ENCODE peak calls at places on chromosomes 5 and 9, in ten cellular contexts. One of them, this sample, is unnamed.

GRCh38 chr5:99141534-99142135 is 212.8 kb upstream of the CHD1 start:
- DNase-seq in stromal cell of bone marrow: peak
- DNase-seq in stimulated activated naive CD4-positive, alpha-beta T cell: no peak
- DNase-seq in stomach: no peak
- DNase-seq in germinal center: no peak
- DNase-seq in Caki2: peak
- DNase-seq in EL: peak
- DNase-seq in OCI-LY7: no peak
- DNase-seq in stimulated activated CD4-positive, alpha-beta T cell treated with anti-CD3 and anti-CD28 coated beads, Interleukin-4, amount 100 ng/mL, for 4 hours: no peak
- DNase-seq in psoas muscle: no peak
- DNase-seq in this sample: no peak

GRCh38 chr5:168076561-168076991 is 214.9 kb upstream of the WWC1 start:
- DNase-seq in stromal cell of bone marrow: no peak
- DNase-seq in stimulated activated naive CD4-positive, alpha-beta T cell: no peak
- DNase-seq in stomach: no peak
- DNase-seq in germinal center: no peak
- DNase-seq in Caki2: no peak
- DNase-seq in EL: peak
- DNase-seq in OCI-LY7: no peak
- DNase-seq in stimulated activated CD4-positive, alpha-beta T cell treated with anti-CD3 and anti-CD28 coated beads, Interleukin-4, amount 100 ng/mL, for 4 hours: no peak
- DNase-seq in psoas muscle: peak
- DNase-seq in this sample: no peak

GRCh38 chr5:119336846-119337564 is 18.8 kb upstream of the TNFAIP8 start:
- DNase-seq in stromal cell of bone marrow: no peak
- DNase-seq in stimulated activated naive CD4-positive, alpha-beta T cell: no peak
- DNase-seq in stomach: no peak
- DNase-seq in germinal center: no peak
- DNase-seq in Caki2: no peak
- DNase-seq in EL: no peak
- DNase-seq in OCI-LY7: no peak
- DNase-seq in stimulated activated CD4-positive, alpha-beta T cell treated with anti-CD3 and anti-CD28 coated beads, Interleukin-4, amount 100 ng/mL, for 4 hours: no peak
- DNase-seq in psoas muscle: no peak
- DNase-seq in this sample: no peak

GRCh38 chr5:26282190-26282589 is 756.2 kb downstream of the CDH9 start:
- DNase-seq in stromal cell of bone marrow: no peak
- DNase-seq in stimulated activated naive CD4-positive, alpha-beta T cell: no peak
- DNase-seq in stomach: no peak
- DNase-seq in germinal center: no peak
- DNase-seq in Caki2: no peak
- DNase-seq in EL: no peak
- DNase-seq in OCI-LY7: no peak
- DNase-seq in stimulated activated CD4-positive, alpha-beta T cell treated with anti-CD3 and anti-CD28 coated beads, Interleukin-4, amount 100 ng/mL, for 4 hours: no peak
- DNase-seq in psoas muscle: no peak
- DNase-seq in this sample: no peak

GRCh38 chr9:78539904-78540303 is 243.0 kb downstream of the PSAT1 start:
- DNase-seq in stromal cell of bone marrow: peak
- DNase-seq in stimulated activated naive CD4-positive, alpha-beta T cell: no peak
- DNase-seq in stomach: no peak
- DNase-seq in germinal center: no peak
- DNase-seq in Caki2: no peak
- DNase-seq in EL: peak
- DNase-seq in OCI-LY7: no peak
- DNase-seq in stimulated activated CD4-positive, alpha-beta T cell treated with anti-CD3 and anti-CD28 coated beads, Interleukin-4, amount 100 ng/mL, for 4 hours: no peak
- DNase-seq in psoas muscle: peak
- DNase-seq in this sample: no peak

GRCh38 chr9:87076825-87077224 is 129.5 kb upstream of the GAS1 start:
- DNase-seq in stromal cell of bone marrow: no peak
- DNase-seq in stimulated activated naive CD4-positive, alpha-beta T cell: no peak
- DNase-seq in stomach: no peak
- DNase-seq in germinal center: no peak
- DNase-seq in Caki2: no peak
- DNase-seq in EL: peak
- DNase-seq in OCI-LY7: no peak
- DNase-seq in stimulated activated CD4-positive, alpha-beta T cell treated with anti-CD3 and anti-CD28 coated beads, Interleukin-4, amount 100 ng/mL, for 4 hours: no peak
- DNase-seq in psoas muscle: no peak
- DNase-seq in this sample: no peak

GRCh38 chr9:129422843-129423700 is 197.8 kb downstream of the C9orf50 start:
- DNase-seq in stromal cell of bone marrow: no peak
- DNase-seq in stimulated activated naive CD4-positive, alpha-beta T cell: no peak
- DNase-seq in stomach: no peak
- DNase-seq in germinal center: no peak
- DNase-seq in Caki2: no peak
- DNase-seq in EL: no peak
- DNase-seq in OCI-LY7: no peak
- DNase-seq in stimulated activated CD4-positive, alpha-beta T cell treated with anti-CD3 and anti-CD28 coated beads, Interleukin-4, amount 100 ng/mL, for 4 hours: no peak
- DNase-seq in psoas muscle: no peak
- DNase-seq in this sample: no peak

GRCh38 chr9:115395511-115396021 is 277.6 kb upstream of the TNC start:
- DNase-seq in stromal cell of bone marrow: no peak
- DNase-seq in stimulated activated naive CD4-positive, alpha-beta T cell: no peak
- DNase-seq in stomach: no peak
- DNase-seq in germinal center: no peak
- DNase-seq in Caki2: no peak
- DNase-seq in EL: peak
- DNase-seq in OCI-LY7: no peak
- DNase-seq in stimulated activated CD4-positive, alpha-beta T cell treated with anti-CD3 and anti-CD28 coated beads, Interleukin-4, amount 100 ng/mL, for 4 hours: no peak
- DNase-seq in psoas muscle: no peak
- DNase-seq in this sample: no peak

GRCh38 chr9:128470560-128470959 is 14.8 kb downstream of the ODF2 start:
- DNase-seq in stromal cell of bone marrow: peak
- DNase-seq in stimulated activated naive CD4-positive, alpha-beta T cell: peak
- DNase-seq in stomach: no peak
- DNase-seq in germinal center: no peak
- DNase-seq in Caki2: no peak
- DNase-seq in EL: peak
- DNase-seq in OCI-LY7: no peak
- DNase-seq in stimulated activated CD4-positive, alpha-beta T cell treated with anti-CD3 and anti-CD28 coated beads, Interleukin-4, amount 100 ng/mL, for 4 hours: no peak
- DNase-seq in psoas muscle: peak
- DNase-seq in this sample: no peak

GRCh38 chr9:92188969-92189781 is 74.0 kb upstream of the SPTLC1 start:
- DNase-seq in stromal cell of bone marrow: no peak
- DNase-seq in stimulated activated naive CD4-positive, alpha-beta T cell: no peak
- DNase-seq in stomach: no peak
- DNase-seq in germinal center: no peak
- DNase-seq in Caki2: no peak
- DNase-seq in EL: no peak
- DNase-seq in OCI-LY7: no peak
- DNase-seq in stimulated activated CD4-positive, alpha-beta T cell treated with anti-CD3 and anti-CD28 coated beads, Interleukin-4, amount 100 ng/mL, for 4 hours: no peak
- DNase-seq in psoas muscle: no peak
- DNase-seq in this sample: no peak

GRCh38 chr5:14265574-14265973 is 122.4 kb downstream of the TRIO start:
- DNase-seq in stromal cell of bone marrow: peak
- DNase-seq in stimulated activated naive CD4-positive, alpha-beta T cell: no peak
- DNase-seq in stomach: no peak
- DNase-seq in germinal center: no peak
- DNase-seq in Caki2: peak
- DNase-seq in EL: peak
- DNase-seq in OCI-LY7: no peak
- DNase-seq in stimulated activated CD4-positive, alpha-beta T cell treated with anti-CD3 and anti-CD28 coated beads, Interleukin-4, amount 100 ng/mL, for 4 hours: no peak
- DNase-seq in psoas muscle: no peak
- DNase-seq in this sample: no peak